ENCODE peak calls at places on chromosome 22, in six cellular contexts. C, N, S, W, A and U are unnamed samples.

GRCh38 chr22:49570032-49570848 is 257.4 kb downstream of the BRD1 start:
- DNase-seq in W (no peak), A (no peak), C (peak; percentile 10), N (no peak), S (peak; percentile 10), U (peak; percentile 53)

GRCh38 chr22:36365020-36365411 is 22.8 kb downstream of the MYH9 start:
- DNase-seq in C (peak; percentile 65), S (peak; percentile 65), N (peak; percentile 67), A (peak; percentile 94), W (no peak), U (no peak)

GRCh38 chr22:43014062-43014875 is 680 bp downstream of the PACSIN2 start:
- DNase-seq in C (peak; percentile 73), N (peak; percentile 69), W (peak; percentile 55), A (peak; percentile 29), S (peak; percentile 47), U (peak; percentile 81)

GRCh38 chr22:24235315-24235714 is 9.6 kb downstream of the GGT5 start:
- DNase-seq in W (no peak), C (no peak), N (no peak), S (no peak), A (no peak), U (no peak)

GRCh38 chr22:31829505-31829904 is 75.7 kb downstream of the DEPDC5 start:
- DNase-seq in A (peak; percentile 73), N (no peak), W (no peak), S (no peak), C (no peak), U (no peak)

GRCh38 chr22:19604711-19605268 is 80.6 kb upstream of the CLDN5 start:
- DNase-seq in W (no peak), S (no peak), A (peak; percentile 56), N (no peak), C (no peak), U (no peak)

GRCh38 chr22:39820266-39820665 is 73.3 kb downstream of the ENTHD1 start:
- DNase-seq in N (no peak), S (no peak), W (no peak), A (peak; percentile 66), C (no peak), U (no peak)

GRCh38 chr22:24107668-24108067 is 73.6 kb upstream of the SUSD2 start:
- DNase-seq in C (peak; percentile 57), N (peak; percentile 56), W (peak; percentile 36), A (peak; percentile 62), S (peak; percentile 61), U (no peak)

GRCh38 chr22:44091021-44091721 is 67.1 kb downstream of the PARVB start:
- DNase-seq in C (no peak), N (no peak), W (no peak), A (no peak), S (no peak), U (no peak)

GRCh38 chr22:49966041-49966715 is 5.6 kb downstream of the PIM3 start:
- DNase-seq in A (no peak), C (no peak), S (peak; percentile 47), W (peak; percentile 37), N (peak; percentile 21), U (peak; percentile 68)

GRCh38 chr22:38440747-38441350 is 14.2 kb downstream of the KCNJ4 start:
- DNase-seq in S (no peak), N (no peak), C (no peak), W (no peak), A (no peak), U (no peak)

GRCh38 chr22:46547179-46547882 is 9.9 kb upstream of the CELSR1 start:
- DNase-seq in A (peak; percentile 24), N (no peak), W (no peak), C (peak; percentile 63), S (no peak), U (no peak)
- H3K27ac ChIP-seq in A (peak overlapping the region; percentile 19), N (no peak overlapping the region), W (peak overlapping the region; percentile 28), C (peak overlapping the region; percentile 80), S (peak overlapping the region; percentile 80), U (peak overlapping the region; percentile 82)

GRCh38 chr22:45181240-45181639 is 17.5 kb downstream of the NUP50 start:
- DNase-seq in C (no peak), S (no peak), N (no peak), W (no peak), A (no peak), U (no peak)

GRCh38 chr22:45183974-45184373 is 20.2 kb downstream of the NUP50 start:
- DNase-seq in C (no peak), A (no peak), W (no peak), N (no peak), S (no peak), U (no peak)

GRCh38 chr22:45179276-45180049 is 15.7 kb downstream of the NUP50 start:
- DNase-seq in A (no peak), C (no peak), N (no peak), W (no peak), S (no peak), U (no peak)

GRCh38 chr22:45180280-45180679 is 16.6 kb downstream of the NUP50 start:
- DNase-seq in S (no peak), W (no peak), C (no peak), N (no peak), A (no peak), U (no peak)

DNA sequence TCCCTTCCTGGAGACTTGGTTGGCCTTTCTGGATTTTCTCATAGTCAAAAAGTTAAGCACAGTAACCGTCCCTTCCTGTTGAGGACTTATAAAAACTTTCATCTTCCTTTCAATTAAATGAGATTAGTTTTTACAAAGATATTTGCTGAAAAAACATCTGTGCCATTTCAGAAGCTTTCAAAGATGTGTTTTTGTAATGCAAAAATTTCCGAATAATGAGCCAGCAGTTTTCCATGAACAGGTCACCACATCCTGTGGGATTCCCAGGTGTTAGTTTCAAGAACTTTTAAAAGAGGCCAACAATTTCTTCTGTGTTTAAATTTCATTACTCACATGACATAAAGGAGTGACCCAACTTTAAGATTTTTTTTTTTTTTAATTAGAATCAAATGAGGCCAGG is 18.0 kb downstream of the NUP50 start:
- DNase-seq in C (no peak), N (no peak), S (no peak), W (no peak), A (peak; percentile 15), U (no peak)
- H3K36me3 ChIP-seq in C (peaks cover 96% of the 10 kb centered on the region), N (peaks cover 3% of the 10 kb centered on the region), S (peaks cover 94% of the 10 kb centered on the region), W (no peaks in the 10 kb centered on the region), A (peaks cover 20% of the 10 kb centered on the region), U (peaks cover 97% of the 10 kb centered on the region)

GRCh38 chr22:30439836-30440235 is 14.3 kb downstream of the MTFP1 start:
- DNase-seq in W (no peak), A (no peak), C (no peak), N (no peak), S (no peak), U (no peak)
- H3K27ac ChIP-seq in W (no peak overlapping the region), A (no peak overlapping the region), C (no peak overlapping the region), N (no peak overlapping the region), S (no peak overlapping the region), U (no peak overlapping the region)

GRCh38 chr22:46549565-46549840 is 12.1 kb upstream of the CELSR1 start:
- DNase-seq in W (no peak), A (no peak), S (no peak), N (no peak), C (peak; percentile 6), U (no peak)
- H3K36me3 ChIP-seq in W (no peaks in the 10 kb centered on the region), A (no peaks in the 10 kb centered on the region), S (no peaks in the 10 kb centered on the region), N (no peaks in the 10 kb centered on the region), C (no peaks in the 10 kb centered on the region), U (no peaks in the 10 kb centered on the region)

DNA sequence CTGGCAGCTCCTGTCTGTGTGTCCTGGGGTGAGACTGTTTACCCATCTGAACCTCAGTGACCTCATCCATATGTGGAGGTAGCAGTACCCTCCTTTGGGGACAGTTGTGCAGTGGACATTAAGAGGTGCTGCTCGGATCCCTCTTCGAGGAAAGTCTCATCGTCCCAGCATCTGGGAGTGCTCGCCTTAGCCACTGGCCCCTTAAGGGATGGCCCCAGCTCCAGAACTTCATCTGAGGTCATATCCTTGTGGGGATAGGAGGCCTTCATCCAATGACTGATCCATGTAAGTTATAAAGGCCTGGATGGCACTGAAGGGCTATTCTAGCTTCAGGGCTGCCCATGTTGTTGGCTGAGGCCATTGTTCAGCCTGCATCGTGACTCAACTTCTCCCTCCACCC is 538.1 kb downstream of the MIAT start:
- DNase-seq in N (no peak), C (no peak), W (no peak), A (no peak), S (no peak), U (no peak)
- H3K27ac ChIP-seq in N (no peak overlapping the region), C (no peak overlapping the region), W (no peak overlapping the region), A (no peak overlapping the region), S (peak overlapping the region; percentile 73), U (no peak overlapping the region)

DNA sequence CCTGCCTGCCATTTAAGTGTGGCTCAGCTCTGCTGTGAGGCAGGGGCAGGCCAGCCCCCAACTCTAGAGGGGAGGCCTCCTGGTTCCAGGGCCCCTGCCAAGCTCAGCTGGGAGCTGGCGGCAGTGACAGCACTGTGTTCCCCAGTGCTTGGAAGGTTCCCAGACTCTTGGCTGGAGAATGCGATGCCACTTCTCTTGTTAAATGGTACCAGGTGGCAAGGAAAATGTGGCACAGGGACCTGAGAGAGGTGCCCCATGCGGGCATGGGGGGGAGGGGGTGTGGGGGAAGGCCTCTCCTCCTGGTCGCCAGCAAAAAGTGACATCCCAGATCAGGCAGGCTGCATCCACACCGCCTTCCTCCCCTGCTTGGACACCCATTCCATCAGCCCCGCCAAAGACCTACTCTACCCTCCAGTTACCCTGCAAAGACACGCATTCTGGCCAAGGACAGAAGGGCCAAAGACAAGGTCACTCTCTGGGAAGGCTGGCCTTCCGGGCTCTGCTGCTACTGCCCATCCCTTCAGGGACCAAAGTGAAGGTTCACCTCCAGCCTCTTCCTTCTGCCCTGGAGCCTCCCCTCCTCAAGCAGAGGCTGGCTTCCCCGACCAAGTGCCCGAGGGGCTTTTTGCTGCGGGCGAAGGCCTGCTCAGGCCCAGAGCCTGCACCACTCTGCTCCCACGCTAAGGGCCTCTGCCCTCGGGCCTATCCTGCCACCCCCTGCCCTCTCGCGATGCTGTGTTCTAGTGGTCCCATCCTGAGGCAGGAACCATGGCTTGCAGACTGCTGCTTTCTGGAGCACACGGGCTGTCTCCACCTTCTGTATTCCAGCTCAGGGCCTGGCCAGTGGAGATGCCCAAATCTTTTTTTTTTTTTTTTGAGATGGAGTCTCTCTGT is 8.7 kb upstream of the TNFRSF13C start:
- DNase-seq in C (no peak), N (no peak), W (no peak), S (no peak), A (no peak), U (no peak)
- H3K36me3 ChIP-seq in C (no peaks in the 10 kb centered on the region), N (no peaks in the 10 kb centered on the region), W (no peaks in the 10 kb centered on the region), S (no peaks in the 10 kb centered on the region), A (peaks cover 2% of the 10 kb centered on the region), U (no peaks in the 10 kb centered on the region)